ENCODE peak calls at places on chromosomes 11 and 22, in five cellular contexts. A is H1, Z is K562, N is GM12878, E is HepG2. V is an unnamed sample.

GRCh38 chr22:30196867-30197336 is 49.7 kb downstream of the LIF start:
- DNase-seq in A (no peak), Z (no peak), N (no peak), E (no peak), V (peak)

GRCh38 chr22:38221908-38222796 is 20.4 kb downstream of the MAFF start:
- DNase-seq in A (peak), Z (no peak), N (no peak), E (no peak), V (peak)

GRCh38 chr22:37358917-37359316 is 68.4 kb downstream of the ELFN2 start:
- DNase-seq in A (no peak), Z (no peak), N (no peak), E (no peak), V (no peak)

GRCh38 chr22:48750826-48751440 is 1076.7 kb downstream of the BRD1 start:
- DNase-seq in A (no peak), Z (no peak), N (no peak), E (no peak), V (no peak)

GRCh38 chr11:87031433-87032170 is 6.1 kb upstream of the TMEM135 start:
- DNase-seq in A (no peak), Z (no peak), N (no peak), E (no peak), V (no peak)

GRCh38 chr11:25794804-25795203 is 537.1 kb upstream of the ANO3 start:
- DNase-seq in A (no peak), Z (no peak), N (no peak), E (no peak), V (peak)

GRCh38 chr22:49152146-49152929 is 675.3 kb downstream of the BRD1 start:
- DNase-seq in A (no peak), Z (no peak), N (no peak), E (no peak), V (no peak)

GRCh38 chr11:113242767-113243397 is 71.5 kb upstream of the TTC12 start:
- DNase-seq in A (no peak), Z (no peak), N (no peak), E (no peak), V (peak)

GRCh38 chr11:62805991-62806441 is 776 bp upstream of the NXF1 start:
- DNase-seq in A (no peak), Z (peak), N (no peak), E (no peak), V (peak)

GRCh38 chr22:31046591-31047226 is 34.4 kb upstream of the SMTN start:
- DNase-seq in A (no peak), Z (peak), N (no peak), E (peak), V (peak)

GRCh38 chr11:64526356-64526755 is 64.7 kb upstream of the SLC22A12 start:
- DNase-seq in A (no peak), Z (no peak), N (no peak), E (no peak), V (no peak)

GRCh38 chr22:17300926-17301325 is 68.3 kb upstream of the CECR2 start:
- DNase-seq in A (no peak), Z (no peak), N (no peak), E (no peak), V (no peak)

GRCh38 chr11:64268687-64269379 is 15.6 kb downstream of the BAD start:
- DNase-seq in A (peak), Z (peak), N (no peak), E (peak), V (peak)

GRCh38 chr11:60932605-60933346 is 8.5 kb downstream of the TMEM132A start:
- DNase-seq in A (no peak), Z (no peak), N (no peak), E (no peak), V (no peak)

GRCh38 chr11:60129853-60130252 is 41.4 kb downstream of the MS4A2 start:
- DNase-seq in A (no peak), Z (peak), N (no peak), E (no peak), V (no peak)

GRCh38 chr22:28815101-28815500 is 14.7 kb upstream of the XBP1 start:
- DNase-seq in A (no peak), Z (no peak), N (no peak), E (no peak), V (no peak)

GRCh38 chr11:29962243-29962642 is 54.6 kb downstream of the KCNA4 start:
- DNase-seq in A (peak), Z (no peak), N (no peak), E (no peak), V (peak)

GRCh38 chr22:31631381-31631780 is 30.6 kb downstream of the PISD start:
- DNase-seq in A (no peak), Z (no peak), N (no peak), E (no peak), V (no peak)

GRCh38 chr11:75421035-75421602 is 11.9 kb downstream of the KLHL35 start:
- DNase-seq in A (no peak), Z (peak), N (no peak), E (no peak), V (no peak)

GRCh38 chr11:44718057-44718456 is 8.7 kb upstream of the TSPAN18 start:
- DNase-seq in A (no peak), Z (no peak), N (no peak), E (no peak), V (no peak)

GRCh38 chr22:46421272-46421671 is 85.8 kb downstream of the TRMU start:
- DNase-seq in A (no peak), Z (no peak), N (peak), E (no peak), V (no peak)

DNA sequence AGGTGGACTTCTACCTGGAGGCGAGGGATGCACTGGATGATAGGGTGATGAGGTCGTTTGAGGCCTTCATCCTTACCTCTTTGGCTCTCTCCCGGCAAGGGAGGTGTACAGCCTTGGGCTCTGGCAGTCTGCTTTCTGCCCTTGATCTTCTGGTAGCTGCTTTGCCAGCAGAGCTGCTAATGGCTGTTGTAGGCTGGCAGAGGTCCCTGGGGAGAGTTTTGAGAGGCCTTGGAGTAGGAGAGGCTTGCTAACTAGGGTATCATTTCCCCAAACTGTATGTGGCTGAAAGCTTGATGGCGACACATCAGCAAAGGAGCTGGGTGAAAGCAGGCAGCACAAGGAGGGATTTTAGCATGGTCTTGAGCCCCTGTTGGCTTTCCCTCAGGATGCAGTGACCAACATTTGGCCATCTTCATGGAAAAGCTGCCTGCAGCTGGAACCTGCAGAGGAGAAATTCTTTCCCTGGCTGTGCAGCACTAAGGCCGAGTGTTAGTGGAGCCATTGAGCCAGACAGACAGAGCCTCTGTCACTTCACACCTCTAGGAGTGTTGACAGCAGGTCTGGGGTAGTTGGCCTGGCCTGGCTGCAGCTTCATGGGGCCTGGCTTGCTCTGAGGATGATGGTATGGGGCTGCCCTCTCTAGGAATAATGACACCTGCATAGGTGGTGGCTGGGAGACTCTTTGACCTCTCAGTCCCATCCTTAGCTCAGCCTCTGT is 3.5 kb upstream of the AMPD3 start:
- DNase-seq in A (no peak), Z (no peak), N (no peak), E (no peak), V (no peak)
- H2AFZ ChIP-seq in A (no peak), Z (no peak), N (no peak), E (no peak), V (peak)

GRCh38 chr22:42077486-42078125 is 1.9 kb upstream of the SMDT1 start:
- DNase-seq in A (no peak), Z (no peak), N (no peak), E (no peak), V (no peak)

GRCh38 chr22:42079319-42080251 is at the start of gene SMDT1:
- DNase-seq in A (peak), Z (peak), N (peak), E (peak), V (peak)

GRCh38 chr22:42078469-42079318 is 806 bp upstream of the SMDT1 start:
- DNase-seq in A (no peak), Z (no peak), N (no peak), E (no peak), V (peak)

GRCh38 chr22:42083119-42083518 is 3.6 kb downstream of the SMDT1 start:
- DNase-seq in A (no peak), Z (no peak), N (no peak), E (no peak), V (no peak)

GRCh38 chr22:42080287-42080686 is 787 bp downstream of the SMDT1 start:
- DNase-seq in A (no peak), Z (peak), N (no peak), E (no peak), V (peak)
- TF ChIP-seq CREB1 in A (no peak), Z (no peak), N (no peak), E (no peak), V (no peak)

GRCh38 chr11:71451596-71452353 is 1.2 kb upstream of the NADSYN1 start:
- DNase-seq in A (no peak), Z (peak), N (no peak), E (peak), V (peak)
- H2AFZ ChIP-seq in A (no peak), Z (no peak), N (peak), E (no peak), V (no peak)

DNA sequence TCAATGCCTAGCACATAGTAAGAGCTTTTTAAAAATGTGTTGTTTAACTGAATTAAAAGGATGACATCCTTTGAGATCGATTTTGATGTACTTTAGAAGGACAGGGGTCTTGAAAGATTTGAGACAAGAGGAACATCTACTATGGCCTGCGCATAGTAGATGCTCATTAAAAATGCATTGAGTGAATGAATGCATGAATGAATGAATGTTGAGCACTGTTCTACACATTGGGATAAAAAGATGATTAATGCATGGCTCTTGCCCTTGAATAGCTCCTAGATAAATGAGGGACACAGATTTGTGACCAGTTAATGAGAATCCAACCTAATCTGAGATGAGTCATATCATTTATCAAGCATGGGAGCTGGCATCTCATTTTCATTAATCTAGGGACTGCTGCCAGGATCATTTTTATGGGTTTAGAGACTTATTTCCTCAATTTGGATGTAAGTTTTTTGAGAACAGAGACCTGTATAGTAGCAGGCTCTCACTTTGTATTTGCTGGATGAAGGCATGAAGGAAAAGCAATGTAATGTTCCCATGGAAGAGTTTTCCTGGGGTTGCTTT is 176.0 kb upstream of the BDNF start:
- DNase-seq in A (no peak), Z (no peak), N (no peak), E (no peak), V (no peak)
- TF ChIP-seq CREB1 in A (no peak), Z (no peak), N (no peak), E (no peak), V (no peak)

DNA sequence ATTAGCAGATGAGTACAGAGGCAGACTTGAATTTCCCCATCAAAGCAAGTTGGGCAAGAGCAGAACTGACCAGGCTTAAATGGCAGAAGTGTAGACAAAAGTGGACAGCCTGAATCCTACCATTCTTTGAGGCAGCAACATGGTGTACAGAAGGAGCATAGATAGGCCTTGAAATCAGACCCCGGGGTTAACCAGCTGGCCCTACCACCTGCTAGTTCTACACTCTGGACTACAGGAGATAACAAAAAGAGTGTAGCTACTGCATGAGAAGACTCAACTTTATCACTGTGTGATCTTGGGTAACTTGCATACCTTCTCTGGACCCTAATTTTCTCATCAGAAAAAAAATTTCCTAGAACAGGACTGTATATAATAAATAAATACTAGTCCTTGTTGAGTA is 427.5 kb upstream of the CADM1 start:
- DNase-seq in A (no peak), Z (no peak), N (no peak), E (no peak), V (no peak)
- H2AFZ ChIP-seq in A (no peak), Z (no peak), N (no peak), E (no peak), V (no peak)

V was measured in GM23338.